ENCODE peak calls at places on chromosomes 7 and 10, in seven cellular contexts. U, B, S, E, I, T and P are unnamed samples.

GRCh38 chr10:78905015-78905939 is 163.5 kb upstream of the ZMIZ1 start:
- DNase-seq in U (no peak), B (no peak), S (no peak), E (peak), I (no peak), T (no peak), P (no peak)

GRCh38 chr7:41628926-41629325 is 74.0 kb downstream of the INHBA start:
- DNase-seq in U (no peak), B (no peak), S (no peak), E (no peak), I (no peak), T (no peak), P (no peak)

GRCh38 chr10:93991596-93992284 is 2.0 kb upstream of the PLCE1 start:
- DNase-seq in U (peak), B (no peak), S (no peak), E (no peak), I (no peak), T (no peak), P (no peak)

GRCh38 chr10:110392121-110392859 is 87.6 kb upstream of the SMNDC1 start:
- DNase-seq in U (no peak), B (no peak), S (no peak), E (no peak), I (no peak), T (no peak), P (no peak)

GRCh38 chr10:129491123-129491734 is 24.2 kb downstream of the MGMT start:
- DNase-seq in U (no peak), B (no peak), S (no peak), E (no peak), I (no peak), T (no peak), P (no peak)

GRCh38 chr10:11506247-11506789 is 105.1 kb downstream of the USP6NL start:
- DNase-seq in U (no peak), B (no peak), S (no peak), E (no peak), I (no peak), T (no peak), P (no peak)

GRCh38 chr10:11142809-11143208 is 125.1 kb downstream of the CELF2 start:
- DNase-seq in U (no peak), B (no peak), S (no peak), E (no peak), I (no peak), T (no peak), P (no peak)

GRCh38 chr7:84614821-84615506 is 420.4 kb upstream of the SEMA3A start:
- DNase-seq in U (no peak), B (no peak), S (no peak), E (no peak), I (no peak), T (no peak), P (no peak)

GRCh38 chr7:96224682-96225081 is 97.2 kb downstream of the SLC25A13 start:
- DNase-seq in U (peak), B (no peak), S (no peak), E (no peak), I (peak), T (no peak), P (peak)

GRCh38 chr7:93053209-93053945 is 64.4 kb downstream of the SAMD9 start:
- DNase-seq in U (no peak), B (no peak), S (no peak), E (no peak), I (no peak), T (no peak), P (peak)

GRCh38 chr10:74189999-74190421 is 39.0 kb downstream of the ADK start:
- DNase-seq in U (peak), B (no peak), S (no peak), E (no peak), I (no peak), T (peak), P (no peak)

GRCh38 chr7:8387551-8388256 is 45.7 kb upstream of the NXPH1 start:
- DNase-seq in U (no peak), B (no peak), S (no peak), E (no peak), I (no peak), T (no peak), P (no peak)

GRCh38 chr7:1193593-1194424 is 33.8 kb upstream of the ZFAND2A start:
- DNase-seq in U (no peak), B (no peak), S (no peak), E (peak), I (peak), T (no peak), P (no peak)

GRCh38 chr10:95605163-95605562 is 44.0 kb upstream of the SORBS1 start:
- DNase-seq in U (no peak), B (no peak), S (no peak), E (no peak), I (no peak), T (no peak), P (no peak)

GRCh38 chr7:112079671-112080070 is 126.5 kb downstream of the DOCK4 start:
- DNase-seq in U (no peak), B (no peak), S (no peak), E (no peak), I (no peak), T (no peak), P (no peak)

GRCh38 chr7:27602766-27603165 is 59.9 kb downstream of the HIBADH start:
- DNase-seq in U (no peak), B (no peak), S (no peak), E (no peak), I (no peak), T (no peak), P (no peak)

GRCh38 chr10:3803884-3804741 is 19.1 kb upstream of the KLF6 start:
- DNase-seq in U (no peak), B (no peak), S (no peak), E (no peak), I (no peak), T (no peak), P (peak)

GRCh38 chr7:151349507-151349853 is 7.9 kb downstream of the NUB1 start:
- DNase-seq in U (no peak), B (no peak), S (no peak), E (no peak), I (no peak), T (no peak), P (no peak)

GRCh38 chr7:36165059-36165458 is 12.0 kb downstream of the EEPD1 start:
- DNase-seq in U (peak), B (no peak), S (no peak), E (no peak), I (no peak), T (no peak), P (no peak)

GRCh38 chr10:44733743-44734488 is 177.2 kb upstream of the TMEM72 start:
- DNase-seq in U (no peak), B (no peak), S (no peak), E (no peak), I (no peak), T (no peak), P (no peak)

GRCh38 chr7:40760293-40760964 is 625.6 kb downstream of the SUGCT start:
- DNase-seq in U (peak), B (no peak), S (no peak), E (no peak), I (no peak), T (no peak), P (no peak)

GRCh38 chr10:93334181-93334580 is 148.0 kb downstream of the MYOF start:
- DNase-seq in U (no peak), B (no peak), S (no peak), E (no peak), I (no peak), T (no peak), P (no peak)

GRCh38 chr7:157010588-157011332 is at the start of gene MNX1:
- DNase-seq in U (peak), B (peak), S (peak), E (peak), I (peak), T (no peak), P (peak)

GRCh38 chr7:41005381-41005901 is 697.4 kb downstream of the INHBA start:
- DNase-seq in U (no peak), B (no peak), S (no peak), E (no peak), I (no peak), T (no peak), P (no peak)

GRCh38 chr10:84329986-84330651 is 1.7 kb downstream of the CCSER2 start:
- DNase-seq in U (no peak), B (no peak), S (no peak), E (no peak), I (no peak), T (peak), P (no peak)

GRCh38 chr7:7354674-7355073 is 172.3 kb downstream of the C1GALT1 start:
- DNase-seq in U (no peak), B (no peak), S (no peak), E (no peak), I (no peak), T (no peak), P (no peak)

GRCh38 chr10:34801066-34801738 is 13.9 kb downstream of the PARD3 start:
- DNase-seq in U (no peak), B (no peak), S (no peak), E (no peak), I (no peak), T (no peak), P (no peak)

GRCh38 chr7:135368416-135369186 is 135.0 kb downstream of the STRA8 start:
- DNase-seq in U (no peak), B (no peak), S (no peak), E (no peak), I (no peak), T (no peak), P (no peak)

GRCh38 chr7:81937091-81937490 is 167.2 kb upstream of the HGF start:
- DNase-seq in U (no peak), B (no peak), S (no peak), E (no peak), I (no peak), T (no peak), P (no peak)

GRCh38 chr7:50119815-50120637 is 27.0 kb upstream of the ZPBP start:
- DNase-seq in U (peak), B (no peak), S (no peak), E (peak), I (peak), T (no peak), P (peak)

GRCh38 chr7:305410-306151 is 15.6 kb downstream of the FOXL3 start:
- DNase-seq in U (no peak), B (no peak), S (no peak), E (no peak), I (peak), T (no peak), P (no peak)

GRCh38 chr10:97025613-97026242 is 160.0 kb downstream of the SLIT1 start:
- DNase-seq in U (peak), B (no peak), S (no peak), E (peak), I (peak), T (peak), P (peak)

GRCh38 chr7:77696643-77697534 is 630 bp downstream of the RSBN1L start:
- DNase-seq in U (peak), B (no peak), S (no peak), E (no peak), I (peak), T (no peak), P (peak)

GRCh38 chr10:43361532-43362190 is 9.8 kb upstream of the FXYD4 start:
- DNase-seq in U (no peak), B (no peak), S (no peak), E (no peak), I (no peak), T (no peak), P (no peak)

GRCh38 chr7:120473352-120473751 is 200.4 kb downstream of the KCND2 start:
- DNase-seq in U (no peak), B (no peak), S (no peak), E (no peak), I (no peak), T (no peak), P (no peak)

GRCh38 chr10:22042557-22043326 is 39.2 kb upstream of the DNAJC1 start:
- DNase-seq in U (no peak), B (no peak), S (no peak), E (no peak), I (no peak), T (no peak), P (peak)

GRCh38 chr7:50781371-50781770 is 1.3 kb downstream of the GRB10 start:
- DNase-seq in U (no peak), B (no peak), S (no peak), E (no peak), I (no peak), T (no peak), P (no peak)

GRCh38 chr10:1153805-1154351 is 97.7 kb downstream of the WDR37 start:
- DNase-seq in U (no peak), B (no peak), S (no peak), E (peak), I (peak), T (no peak), P (no peak)
- TF ChIP-seq TAF1 in U (no peak), B (no peak), S (no peak), E (no peak), I (no peak), T (no peak), P (no peak)

DNA sequence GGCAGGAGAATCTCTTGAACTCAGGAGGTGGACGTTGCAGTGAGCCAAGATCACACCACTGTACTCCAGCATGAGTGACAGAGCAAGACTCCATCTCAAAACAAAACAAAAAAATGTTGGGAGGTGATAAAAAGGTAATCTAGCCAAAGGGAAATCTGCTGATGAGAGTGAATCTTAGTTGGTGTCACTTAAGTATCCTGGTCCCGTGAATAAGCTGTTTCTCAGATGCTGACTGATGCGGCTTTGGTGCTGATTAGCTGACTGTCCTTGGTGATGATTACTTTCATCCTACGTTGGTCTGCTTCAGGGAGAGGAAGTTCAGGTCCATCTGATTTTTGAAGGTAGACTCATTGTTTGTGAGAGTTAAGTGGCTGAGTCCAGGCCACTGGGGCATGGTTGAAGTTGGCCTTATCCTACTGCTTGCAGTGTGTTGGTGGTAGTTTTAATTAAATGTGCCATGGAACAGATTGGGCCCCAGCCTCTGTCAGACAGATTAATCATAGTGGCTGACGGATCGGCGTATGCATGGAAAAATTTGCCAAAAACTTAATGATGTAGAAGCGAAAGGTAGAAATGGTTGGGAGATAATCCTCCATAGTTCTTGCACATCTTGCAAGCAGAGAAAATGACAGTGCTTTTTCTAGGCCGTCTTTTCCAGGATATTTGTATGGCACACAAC is 17.4 kb upstream of the TMEM236 start:
- DNase-seq in U (no peak), B (no peak), S (no peak), E (peak), I (no peak), T (no peak), P (no peak)
- TF ChIP-seq TAF1 in U (no peak), B (no peak), S (no peak), E (no peak), I (no peak), T (no peak), P (no peak)

DNA sequence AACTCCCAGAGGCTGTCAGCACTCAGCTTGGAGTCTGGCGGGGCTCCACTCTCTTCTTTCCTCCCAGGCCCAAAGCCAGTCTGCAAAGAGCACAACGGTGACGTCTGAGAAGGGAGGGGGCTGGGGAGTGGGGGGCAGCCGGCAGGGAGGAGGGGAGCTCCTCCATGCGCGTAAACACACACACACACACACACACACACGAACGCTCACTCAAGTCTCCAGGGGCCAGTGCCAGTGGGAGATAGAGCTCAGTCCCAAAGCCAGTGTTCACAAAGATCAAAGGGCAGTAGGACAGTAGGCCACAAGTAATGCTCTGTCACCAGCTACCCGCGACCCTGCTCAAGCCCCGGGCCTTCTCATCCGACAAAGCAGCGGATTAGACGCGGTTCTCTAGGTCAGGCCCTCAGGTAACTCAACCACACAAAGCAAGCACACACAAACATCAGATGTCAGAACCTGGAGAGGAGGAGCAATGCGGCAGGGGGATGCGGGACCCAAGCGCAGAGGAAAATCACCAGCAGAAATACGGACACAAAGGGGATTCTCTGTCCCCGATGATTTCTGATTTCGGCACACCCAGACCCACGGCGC is 19.9 kb downstream of the TCAF1 start:
- DNase-seq in U (peak), B (no peak), S (no peak), E (peak), I (peak), T (no peak), P (no peak)
- TF ChIP-seq TAF1 in U (no peak), B (no peak), S (no peak), E (peak), I (no peak), T (no peak), P (no peak)

GRCh38 chr7:91565499-91566331 is 301.5 kb downstream of the FZD1 start:
- DNase-seq in U (peak), B (no peak), S (no peak), E (no peak), I (peak), T (no peak), P (no peak)
- TF ChIP-seq TAF1 in U (no peak), B (no peak), S (no peak), E (no peak), I (no peak), T (no peak), P (no peak)

GRCh38 chr7:131425992-131426391 is 98.3 kb downstream of the MKLN1 start:
- DNase-seq in U (no peak), B (no peak), S (no peak), E (no peak), I (no peak), T (no peak), P (no peak)

GRCh38 chr7:131424219-131424822 is 96.6 kb downstream of the MKLN1 start:
- DNase-seq in U (peak), B (no peak), S (no peak), E (no peak), I (peak), T (peak), P (no peak)
- TF ChIP-seq TAF1 in U (no peak), B (no peak), S (no peak), E (no peak), I (no peak), T (no peak), P (no peak)